ENCODE peak calls at places on chromosomes 7 and 10, in five cellular contexts. N is mesendoderm, C is trophoblast cell, M is H1, S is H9. T is an unnamed sample.

GRCh38 chr10:114327537-114328277 is 76.6 kb downstream of the AFAP1L2 start:
- DNase-seq in C (no peak), M (no peak), S (no peak), N (no peak), T (no peak)

GRCh38 chr7:4416436-4417092 is 265.5 kb upstream of the FOXK1 start:
- DNase-seq in M (no peak), N (no peak), C (peak; percentile 39), S (no peak), T (no peak)

GRCh38 chr7:44633254-44634186 is 27.1 kb downstream of the OGDH start:
- DNase-seq in M (no peak), N (no peak), S (no peak), C (no peak), T (peak; percentile 94)

GRCh38 chr7:220151-220841 is 27.9 kb downstream of the FAM20C start:
- DNase-seq in N (peak; percentile 89), M (no peak), S (peak; percentile 83), C (no peak), T (no peak)

GRCh38 chr7:44235582-44236332 is 35.0 kb downstream of the YKT6 start:
- DNase-seq in N (no peak), C (no peak), S (no peak), M (no peak), T (no peak)

GRCh38 chr7:135169141-135169935 is 1.2 kb downstream of the CYREN start:
- DNase-seq in C (peak; percentile 47), M (peak; percentile 50), N (peak; percentile 91), S (peak; percentile 86), T (peak; percentile 41)

GRCh38 chr10:96389785-96390184 is 31.0 kb upstream of the OPALIN start:
- DNase-seq in N (no peak), S (no peak), M (no peak), C (no peak), T (no peak)

GRCh38 chr7:95660023-95660434 is 63.7 kb upstream of the PDK4 start:
- DNase-seq in N (no peak), M (no peak), S (no peak), C (no peak), T (peak; percentile 3)

GRCh38 chr7:72751978-72752377 is 76.0 kb downstream of the TYW1B start:
- DNase-seq in N (peak; percentile 41), C (no peak), M (peak; percentile 7), S (peak; percentile 44), T (peak; percentile 11)

GRCh38 chr10:70592746-70593512 is 9.6 kb downstream of the PRF1 start:
- DNase-seq in M (no peak), C (no peak), N (no peak), S (no peak), T (no peak)

GRCh38 chr7:148385009-148385682 is 205.4 kb upstream of the C7orf33 start:
- DNase-seq in M (no peak), S (no peak), N (no peak), C (peak; percentile 79), T (no peak)

GRCh38 chr7:67359900-67360299 is 363.3 kb downstream of the TYW1 start:
- DNase-seq in S (no peak), N (peak; percentile 89), C (peak; percentile 77), M (no peak), T (no peak)

GRCh38 chr10:105800626-105801025 is 1159.5 kb downstream of the SORCS3 start:
- DNase-seq in N (peak; percentile 11), S (no peak), C (no peak), M (no peak), T (no peak)

GRCh38 chr7:9488555-9488954 is 1055.1 kb downstream of the NXPH1 start:
- DNase-seq in C (peak; percentile 50), M (no peak), N (peak; percentile 27), S (no peak), T (peak; percentile 90)

GRCh38 chr10:89480047-89480446 is 55.3 kb downstream of the SLC16A12 start:
- DNase-seq in M (no peak), N (no peak), S (no peak), C (no peak), T (no peak)

GRCh38 chr10:35574924-35575352 is 30.2 kb upstream of the GJD4 start:
- DNase-seq in M (peak; percentile 15), N (peak; percentile 60), S (peak; percentile 53), C (no peak), T (peak; percentile 91)

GRCh38 chr10:71396084-71396713 is 521 bp upstream of the CDH23 start:
- DNase-seq in S (peak; percentile 84), M (peak; percentile 60), C (peak; percentile 65), N (peak; percentile 88), T (peak; percentile 6)

GRCh38 chr7:135320277-135320676 is 86.6 kb downstream of the STRA8 start:
- DNase-seq in C (no peak), S (no peak), M (no peak), N (no peak), T (peak; percentile 67)

GRCh38 chr10:1673568-1674345 is 63.6 kb downstream of the ADARB2 start:
- DNase-seq in C (no peak), S (no peak), M (no peak), N (no peak), T (no peak)

GRCh38 chr7:8753355-8753754 is 319.9 kb downstream of the NXPH1 start:
- DNase-seq in N (no peak), M (no peak), S (no peak), C (no peak), T (no peak)

GRCh38 chr7:28536259-28536658 is 123.9 kb downstream of the CREB5 start:
- DNase-seq in M (peak; percentile 54), S (peak; percentile 83), N (peak; percentile 91), C (peak; percentile 74), T (peak; percentile 38)

GRCh38 chr10:126846469-126846868 is 58.8 kb upstream of the DOCK1 start:
- DNase-seq in S (no peak), C (no peak), N (no peak), M (no peak), T (no peak)

GRCh38 chr10:75663947-75664664 is 232.7 kb downstream of the LRMDA start:
- DNase-seq in C (peak; percentile 2), M (no peak), N (no peak), S (no peak), T (peak; percentile 29)

GRCh38 chr10:44020322-44021111 is 364.4 kb downstream of the CXCL12 start:
- DNase-seq in N (no peak), S (no peak), C (no peak), M (no peak), T (no peak)
- H2BK120ac ChIP-seq in N (no peak overlapping the region), S (no peak overlapping the region), C (no peak overlapping the region), M (no peak overlapping the region), T (no peak overlapping the region)

GRCh38 chr7:30805081-30805691 is 34.0 kb downstream of the MINDY4 start:
- DNase-seq in N (no peak), C (no peak), M (no peak), S (no peak), T (no peak)
- H2BK120ac ChIP-seq in N (no peak overlapping the region), C (no peak overlapping the region), M (no peak overlapping the region), S (no peak overlapping the region), T (peak overlapping the region; percentile 99)

DNA sequence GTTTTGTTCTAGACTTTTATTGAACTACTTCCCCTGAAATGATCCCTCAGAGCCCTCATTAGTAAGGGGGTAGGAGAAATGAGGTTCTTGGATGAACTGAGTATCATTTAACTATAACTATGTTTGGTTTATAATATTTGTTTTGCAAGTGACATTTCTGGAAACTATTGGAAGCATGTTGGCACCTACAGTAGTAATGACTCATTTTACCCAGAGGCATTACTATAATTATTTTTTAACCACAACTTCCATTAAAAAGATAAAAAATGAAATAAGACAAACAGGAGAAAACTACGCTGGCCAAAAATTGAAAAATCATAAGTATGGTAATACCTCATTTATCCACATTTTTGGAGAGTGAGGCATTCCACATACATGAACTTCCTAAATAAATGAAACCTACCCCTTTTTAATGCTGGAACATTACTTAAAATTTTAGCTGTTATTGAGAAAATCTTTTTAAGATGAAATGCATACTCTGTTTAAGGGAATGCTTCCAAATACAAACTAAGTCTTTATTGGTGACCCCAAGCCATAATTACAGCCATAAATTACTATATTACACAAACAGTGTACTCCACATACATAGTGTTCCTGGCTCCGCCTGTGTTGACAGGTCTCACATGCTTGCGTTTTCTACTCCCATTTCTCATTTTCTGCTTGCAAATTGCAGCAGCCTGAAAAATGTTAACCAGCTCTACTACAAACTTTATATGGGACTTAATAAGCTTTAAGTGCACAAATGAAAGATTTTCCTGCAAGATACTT is 84.6 kb upstream of the CAPZA2 start:
- DNase-seq in M (no peak), S (no peak), C (peak; percentile 81), N (no peak), T (no peak)
- H2BK120ac ChIP-seq in M (no peak overlapping the region), S (no peak overlapping the region), C (no peak overlapping the region), N (no peak overlapping the region), T (no peak overlapping the region)

DNA sequence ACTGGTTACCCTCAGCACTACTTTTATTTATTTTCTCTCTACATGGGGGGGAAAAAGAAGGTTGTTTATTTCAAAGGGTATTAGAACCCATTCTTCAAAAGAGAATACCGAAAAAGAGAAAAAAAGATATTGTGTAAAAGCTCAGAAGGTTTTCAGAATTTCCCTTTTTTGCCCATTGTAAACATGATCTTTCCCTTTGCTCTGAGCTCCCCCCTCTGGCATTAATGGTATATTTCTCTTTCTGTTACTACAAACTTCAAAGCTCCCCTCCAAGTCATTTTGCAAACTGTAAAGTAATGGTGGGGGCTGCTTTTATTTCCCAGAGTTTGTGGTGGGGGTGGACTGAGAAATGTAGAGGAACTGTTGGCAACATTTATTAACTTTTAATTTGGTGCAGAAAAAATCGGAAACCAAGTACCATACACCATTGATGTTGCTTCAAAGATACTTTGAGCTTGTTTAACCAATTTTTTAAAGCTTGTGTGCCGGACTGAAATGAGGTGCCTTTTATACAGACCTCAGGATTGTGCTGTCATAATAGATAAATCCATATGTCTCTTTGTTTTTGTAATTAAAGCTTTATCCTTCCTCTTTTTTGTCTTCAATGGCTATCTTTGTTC is 181.5 kb downstream of the EXOC4 start:
- DNase-seq in C (peak; percentile 38), N (peak; percentile 60), M (no peak), S (no peak), T (peak; percentile 41)
- H2BK120ac ChIP-seq in C (no peak overlapping the region), N (no peak overlapping the region), M (no peak overlapping the region), S (no peak overlapping the region), T (no peak overlapping the region)

GRCh38 chr10:31099664-31100063 is 68.0 kb upstream of the ZNF438 start:
- DNase-seq in S (no peak), M (peak; percentile 9), C (peak; percentile 85), N (no peak), T (no peak)
- H2BK120ac ChIP-seq in S (no peak overlapping the region), M (no peak overlapping the region), C (no peak overlapping the region), N (no peak overlapping the region), T (peak overlapping the region; percentile 35)

GRCh38 chr7:156096806-156097538 is 284.7 kb upstream of the SHH start:
- DNase-seq in S (no peak), N (no peak), C (no peak), M (no peak), T (no peak)

GRCh38 chr7:156091515-156092080 is 279.3 kb upstream of the SHH start:
- DNase-seq in C (no peak), S (no peak), N (no peak), M (no peak), T (no peak)

GRCh38 chr7:156095908-156096539 is 283.8 kb upstream of the SHH start:
- DNase-seq in C (no peak), N (no peak), S (no peak), M (no peak), T (no peak)

GRCh38 chr7:156092307-156092706 is 280.0 kb upstream of the SHH start:
- DNase-seq in C (no peak), N (no peak), S (no peak), M (no peak), T (no peak)

GRCh38 chr7:156094350-156095146 is 282.3 kb upstream of the SHH start:
- DNase-seq in M (no peak), C (no peak), N (peak; percentile 5), S (no peak), T (no peak)
- H2BK120ac ChIP-seq in M (no peak overlapping the region), C (no peak overlapping the region), N (no peak overlapping the region), S (no peak overlapping the region), T (no peak overlapping the region)

T was measured in mesenchymal stem cell.